ENCODE peak calls at places on chromosomes 4 and X, in five cellular contexts. I is right atrium auricular region, G is AG08396, M is ecto neural progenitor cell, L is fibroblast of mammary gland. C is an unnamed sample.
A peak's percentile ranks its signal among the peaks of the same experiment; 100 is the strongest.

GRCh38 chrX:117973175-117974075 is 143.2 kb downstream of the KLHL13 start:
- DNase-seq in I (no peak), L (no peak), G (no peak), M (no peak), C (no peak)

GRCh38 chrX:150269613-150270254 is 93.4 kb upstream of the MAMLD1 start:
- DNase-seq in M (peak; percentile 31), L (peak; percentile 9), G (no peak), I (no peak), C (no peak)

GRCh38 chrX:39409246-39409917 is 608.1 kb downstream of the MID1IP1 start:
- DNase-seq in M (no peak), L (peak; percentile 2), I (no peak), G (no peak), C (no peak)

GRCh38 chr4:116636917-116637316 is 448.5 kb downstream of the TRAM1L1 start:
- DNase-seq in M (no peak), I (no peak), L (no peak), G (no peak), C (no peak)

GRCh38 chr4:18815779-18816173 is 794.2 kb upstream of the LCORL start:
- DNase-seq in I (no peak), L (peak; percentile 0), M (no peak), G (no peak), C (no peak)

GRCh38 chr4:125639182-125639621 is 324.4 kb downstream of the FAT4 start:
- DNase-seq in M (peak; percentile 52), G (peak; percentile 11), I (no peak), L (peak; percentile 15), C (no peak)

GRCh38 chr4:113012122-113012725 is 37.2 kb upstream of the ANK2 start:
- DNase-seq in I (no peak), L (no peak), M (no peak), G (no peak), C (no peak)

GRCh38 chr4:87003266-87003665 is 68.5 kb downstream of the AFF1 start:
- DNase-seq in L (no peak), M (no peak), G (no peak), I (no peak), C (no peak)

GRCh38 chrX:10722804-10723364 is 102.5 kb upstream of the MID1 start:
- DNase-seq in L (peak; percentile 65), G (peak; percentile 49), M (peak; percentile 49), I (peak; percentile 71), C (peak; percentile 3)